ENCODE peak calls at places on chromosomes 12 and 14, in four cellular contexts. I is foreskin fibroblast, U is thoracic aorta, M is astrocyte of the spinal cord. N is an unnamed sample.
A peak's percentile ranks its signal among the peaks of the same experiment; 100 is the strongest.

GRCh38 chr14:98984719-98985041 is 287.3 kb downstream of the BCL11B start:
- DNase-seq in M (no peak), I (no peak), U (no peak), N (no peak)

GRCh38 chr14:60161176-60162107 is 3.8 kb downstream of the DHRS7 start:
- DNase-seq in M (no peak), I (peak; percentile 53), U (no peak), N (no peak)

GRCh38 chr12:54489857-54490256 is 7.7 kb upstream of the NCKAP1L start:
- DNase-seq in U (no peak), M (no peak), I (no peak), N (no peak)

GRCh38 chr12:8773456-8773855 is 49.0 kb upstream of the A2ML1 start:
- DNase-seq in U (no peak), I (no peak), M (no peak), N (no peak)

GRCh38 chr14:100010679-100011078 is 54.5 kb upstream of the EVL start:
- DNase-seq in U (no peak), I (no peak), M (no peak), N (no peak)

GRCh38 chr12:116759783-116760581 is 21.9 kb downstream of the RNFT2 start:
- DNase-seq in U (no peak), I (no peak), M (no peak), N (no peak)

GRCh38 chr12:92465786-92466185 is 237.0 kb upstream of the PLEKHG7 start:
- DNase-seq in I (no peak), M (no peak), U (no peak), N (no peak)

GRCh38 chr14:99875421-99875820 is 82.2 kb downstream of the EML1 start:
- DNase-seq in M (no peak), U (no peak), I (no peak), N (no peak)

GRCh38 chr14:99809864-99810854 is 16.9 kb downstream of the EML1 start:
- DNase-seq in U (no peak), I (no peak), M (no peak), N (no peak)

GRCh38 chr14:71166434-71166833 is 259.2 kb downstream of the PCNX1 start:
- DNase-seq in I (peak; percentile 33), U (no peak), M (peak; percentile 81), N (peak; percentile 70)

GRCh38 chr12:22410497-22410896 is 76.0 kb upstream of the ST8SIA1 start:
- DNase-seq in I (no peak), U (no peak), M (no peak), N (no peak)

GRCh38 chr14:101506921-101507300 is 54.4 kb upstream of the DIO3 start:
- DNase-seq in M (no peak), I (no peak), U (no peak), N (no peak)

GRCh38 chr12:117671734-117672133 is 297.1 kb downstream of the KSR2 start:
- DNase-seq in U (no peak), M (peak; percentile 22), I (no peak), N (no peak)

GRCh38 chr14:59123975-59124374 is 64.5 kb upstream of the DAAM1 start:
- DNase-seq in I (no peak), U (no peak), M (peak; percentile 35), N (peak; percentile 55)

GRCh38 chr12:74685385-74685784 is 147.8 kb downstream of the ATXN7L3B start:
- DNase-seq in U (no peak), I (no peak), M (no peak), N (no peak)

GRCh38 chr12:40684986-40685385 is 7.3 kb upstream of the CNTN1 start:
- DNase-seq in I (no peak), U (no peak), M (no peak), N (no peak)

GRCh38 chr14:93493054-93493453 is 62.3 kb downstream of the UNC79 start:
- DNase-seq in U (no peak), M (no peak), I (no peak), N (no peak)

GRCh38 chr14:100889641-100890040 is 13.9 kb downstream of the RTL1 start:
- DNase-seq in I (no peak), M (no peak), U (no peak), N (no peak)

GRCh38 chr12:79891506-79892162 is 43.3 kb downstream of the PPP1R12A start:
- DNase-seq in I (no peak), U (no peak), M (no peak), N (no peak)

GRCh38 chr12:115166698-115167315 is 482.8 kb upstream of the TBX3 start:
- DNase-seq in M (peak; percentile 43), U (no peak), I (no peak), N (peak; percentile 67)

GRCh38 chr12:94987806-94988205 is 15.7 kb downstream of the NDUFA12 start:
- DNase-seq in I (no peak), M (peak; percentile 8), U (no peak), N (no peak)

GRCh38 chr12:81953541-81953940 is 194.4 kb upstream of the PPFIA2 start:
- DNase-seq in I (no peak), U (no peak), M (peak; percentile 13), N (peak; percentile 17)

GRCh38 chr12:12645485-12645884 is 33.8 kb downstream of the CREBL2 start:
- DNase-seq in I (no peak), U (no peak), M (peak; percentile 30), N (peak; percentile 33)

GRCh38 chr12:98973395-98973794 is 328.3 kb downstream of the APAF1 start:
- DNase-seq in I (no peak), U (no peak), M (peak; percentile 4), N (peak; percentile 20)

GRCh38 chr12:4421590-4422031 is 24.0 kb downstream of the FGF6 start:
- DNase-seq in I (peak; percentile 9), M (peak; percentile 43), U (no peak), N (peak; percentile 39)

GRCh38 chr14:26138764-26139445 is 458.9 kb downstream of the NOVA1 start:
- DNase-seq in U (no peak), M (peak; percentile 14), I (no peak), N (peak; percentile 8)

GRCh38 chr12:22228022-22228875 is 106.3 kb downstream of the ST8SIA1 start:
- DNase-seq in U (no peak), I (no peak), M (no peak), N (peak; percentile 84)

GRCh38 chr14:23071975-23072539 is 14.7 kb upstream of the CDH24 start:
- DNase-seq in M (no peak), U (no peak), I (no peak), N (no peak)

GRCh38 chr12:47777151-47777550 is 4.1 kb downstream of the SLC48A1 start:
- DNase-seq in M (no peak), I (no peak), U (no peak), N (no peak)

GRCh38 chr12:94571556-94571955 is 78.8 kb downstream of the TMCC3 start:
- DNase-seq in M (peak; percentile 80), I (peak; percentile 68), U (no peak), N (peak; percentile 84)

GRCh38 chr14:52951730-52952481 is 1.1 kb upstream of the FERMT2 start:
- DNase-seq in I (peak; percentile 78), M (peak; percentile 86), U (no peak), N (peak; percentile 79)
- TF ChIP-seq CTCF in I (peak; percentile 50), M (peak; percentile 62), U (no peak), N (peak; percentile 64)

GRCh38 chr12:121232977-121233627 is 23.2 kb downstream of the P2RX4 start:
- DNase-seq in M (no peak), U (no peak), I (no peak), N (no peak)
- TF ChIP-seq CTCF in M (peak; percentile 10), U (no peak), I (no peak), N (no peak)

GRCh38 chr14:106513302-106513701 is 986.9 kb downstream of the TMEM121 start:
- DNase-seq in U (no peak), M (no peak), I (no peak), N (no peak)

GRCh38 chr14:106522990-106523389 is 996.6 kb downstream of the TMEM121 start:
- DNase-seq in I (no peak), U (no peak), M (no peak), N (no peak)

DNA sequence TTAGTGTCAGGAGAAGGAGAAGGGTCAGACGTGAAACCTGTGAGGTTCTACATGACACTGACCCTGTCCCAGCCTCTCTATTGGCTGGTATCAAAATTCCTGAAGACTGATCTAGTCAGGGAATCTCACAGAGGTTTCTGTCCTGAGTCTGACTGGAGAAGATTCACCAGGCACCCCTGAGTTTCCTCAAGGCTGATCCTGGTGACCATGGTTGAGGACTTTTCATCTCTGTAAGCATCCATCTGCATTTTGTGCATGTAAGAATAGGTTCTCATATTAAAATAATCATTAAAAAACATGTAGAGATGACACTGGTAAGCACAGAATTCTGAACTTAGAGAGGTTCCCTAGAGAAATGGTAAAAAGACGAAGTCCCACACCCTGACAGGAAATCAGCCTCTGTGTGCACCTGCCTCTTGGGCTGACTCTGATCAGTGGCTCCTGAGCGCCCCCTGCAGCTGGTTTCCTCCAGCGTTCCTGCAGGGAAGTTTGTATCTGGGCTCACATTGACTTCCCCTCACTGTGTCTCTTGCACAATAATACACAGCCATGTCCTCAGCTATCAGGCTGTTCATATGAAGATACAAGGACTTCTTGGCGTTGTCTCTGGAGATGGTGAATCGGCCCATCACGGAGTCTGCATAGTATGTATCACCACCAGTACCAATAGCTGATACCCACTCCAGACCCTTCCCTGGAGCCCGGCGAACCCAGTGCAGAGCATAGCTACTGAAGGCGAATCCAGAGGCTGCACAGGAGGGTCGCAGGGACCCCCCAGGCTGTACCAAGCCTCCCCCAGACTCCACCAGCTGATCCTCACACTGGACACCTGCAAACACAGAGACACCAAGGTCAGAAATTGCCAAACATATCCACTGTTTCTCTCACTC is 991.9 kb downstream of the TMEM121 start:
- DNase-seq in I (no peak), U (no peak), M (no peak), N (no peak)
- TF ChIP-seq CTCF in I (no peak), U (no peak), M (no peak), N (no peak)

GRCh38 chr12:122895757-122896636 is at the start of gene VPS37B:
- DNase-seq in M (peak; percentile 85), I (peak; percentile 92), U (peak; percentile 64), N (peak; percentile 84)
- TF ChIP-seq CTCF in M (no peak), I (no peak), U (no peak), N (no peak)

GRCh38 chr14:67934087-67934486 is 114.5 kb downstream of the RAD51B start:
- DNase-seq in I (peak; percentile 67), M (peak; percentile 86), U (no peak), N (peak; percentile 93)
- TF ChIP-seq CTCF in I (peak; percentile 60), M (peak; percentile 66), U (peak; percentile 74), N (peak; percentile 65)

GRCh38 chr12:17875230-17875629 is 214.8 kb downstream of the RERGL start:
- DNase-seq in I (no peak), M (no peak), U (no peak), N (no peak)
- TF ChIP-seq CTCF in I (no peak), M (no peak), U (no peak), N (no peak)

GRCh38 chr14:44657688-44658388 is 150.8 kb upstream of the FSCB start:
- DNase-seq in I (no peak), M (peak; percentile 1), U (no peak), N (peak; percentile 11)
- TF ChIP-seq CTCF in I (peak; percentile 20), M (no peak), U (no peak), N (no peak)